ENCODE peak calls at places on chromosomes 3 and 15, in six cellular contexts. L, Q, Y, Z, U and A are unnamed samples.

GRCh38 chr15:90594297-90594696 is 64.6 kb downstream of the CRTC3 start:
- DNase-seq in Z (peak; percentile 93), U (peak; percentile 79), Y (peak; percentile 37), Q (no peak), L (peak; percentile 40), A (no peak)

GRCh38 chr3:179624471-179624870 is 19.9 kb downstream of the NDUFB5 start:
- DNase-seq in L (no peak), Y (no peak), U (no peak), Z (no peak), Q (peak; percentile 29), A (no peak)

GRCh38 chr3:72255736-72256559 is 471.0 kb upstream of the PROK2 start:
- DNase-seq in U (no peak), Y (no peak), L (peak; percentile 35), Z (peak; percentile 52), Q (no peak), A (no peak)

GRCh38 chr3:106457278-106458210 is 588.7 kb upstream of the CBLB start:
- DNase-seq in U (no peak), L (no peak), Z (peak; percentile 56), Y (no peak), Q (peak; percentile 17), A (no peak)

GRCh38 chr15:85335193-85335939 is 45.0 kb upstream of the AKAP13 start:
- DNase-seq in U (no peak), Q (no peak), Y (no peak), Z (no peak), L (no peak), A (no peak)

GRCh38 chr3:48408823-48409281 is 21.0 kb downstream of the PLXNB1 start:
- DNase-seq in Q (no peak), Y (no peak), U (no peak), Z (peak; percentile 15), L (no peak), A (no peak)

GRCh38 chr15:101308604-101309435 is 13.8 kb upstream of the SNRPA1 start:
- DNase-seq in Y (no peak), Q (no peak), U (no peak), Z (no peak), L (no peak), A (no peak)

GRCh38 chr3:17823039-17823438 is 80.6 kb upstream of the TBC1D5 start:
- DNase-seq in Z (no peak), L (no peak), U (no peak), Q (no peak), Y (no peak), A (no peak)

GRCh38 chr3:41972802-41973201 is 10.9 kb upstream of the ULK4 start:
- DNase-seq in U (no peak), L (no peak), Q (no peak), Y (no peak), Z (no peak), A (no peak)